ENCODE peak calls at places on chromosomes 3 and 15, in nine cellular contexts. I is K562, Z is SK-N-SH, J is A549, T is HCT116, P is H1, E is GM12878, D is HepG2, Y is endothelial cell of umbilical vein. W is an unnamed sample.

GRCh38 chr15:59232476-59232875 is 25.8 kb downstream of the LDHAL6B start:
- DNase-seq in I (no peak), Z (no peak), J (no peak), T (no peak), P (no peak), E (no peak), D (no peak), Y (peak), W (no peak)

GRCh38 chr3:133851931-133852330 is 43.8 kb downstream of the RAB6B start:
- DNase-seq in I (no peak), Z (no peak), J (no peak), T (no peak), P (no peak), E (no peak), D (no peak), Y (no peak), W (no peak)

GRCh38 chr15:31235298-31236183 is 91.1 kb upstream of the KLF13 start:
- DNase-seq in I (no peak), Z (peak), J (peak), T (no peak), P (no peak), E (no peak), D (no peak), Y (no peak), W (no peak)

GRCh38 chr3:149548729-149549065 is 74.2 kb downstream of the TM4SF4 start:
- DNase-seq in I (no peak), Z (no peak), J (no peak), T (no peak), P (no peak), E (no peak), D (no peak), Y (no peak), W (no peak)

GRCh38 chr3:139110072-139110830 is 65.6 kb upstream of the PRR23C start:
- DNase-seq in I (no peak), Z (no peak), J (no peak), T (no peak), P (peak), E (no peak), D (no peak), Y (no peak), W (no peak)

GRCh38 chr3:129352045-129352444 is 73.4 kb downstream of the HMCES start:
- DNase-seq in I (no peak), Z (no peak), J (no peak), T (no peak), P (peak), E (no peak), D (no peak), Y (no peak), W (no peak)

GRCh38 chr3:171309906-171310359 is 150.3 kb downstream of the TNIK start:
- DNase-seq in I (no peak), Z (no peak), J (peak), T (no peak), P (no peak), E (no peak), D (no peak), Y (peak), W (peak)

GRCh38 chr15:92803852-92804609 is 96.1 kb upstream of the CHD2 start:
- DNase-seq in I (peak), Z (no peak), J (peak), T (peak), P (no peak), E (peak), D (peak), Y (peak), W (peak)

GRCh38 chr3:187728248-187728647 is 17.0 kb downstream of the BCL6 start:
- DNase-seq in I (no peak), Z (no peak), J (no peak), T (no peak), P (no peak), E (no peak), D (no peak), Y (no peak), W (no peak)

GRCh38 chr15:79769081-79769481 is 127.7 kb downstream of the MTHFS start:
- DNase-seq in I (no peak), Z (peak), J (peak), T (peak), P (no peak), E (no peak), D (peak), Y (no peak), W (peak)
- TF ChIP-seq CTCF in I (peak), Z (peak), J (peak), T (peak), P (peak), E (peak), D (peak), Y (no peak), W (peak)

DNA sequence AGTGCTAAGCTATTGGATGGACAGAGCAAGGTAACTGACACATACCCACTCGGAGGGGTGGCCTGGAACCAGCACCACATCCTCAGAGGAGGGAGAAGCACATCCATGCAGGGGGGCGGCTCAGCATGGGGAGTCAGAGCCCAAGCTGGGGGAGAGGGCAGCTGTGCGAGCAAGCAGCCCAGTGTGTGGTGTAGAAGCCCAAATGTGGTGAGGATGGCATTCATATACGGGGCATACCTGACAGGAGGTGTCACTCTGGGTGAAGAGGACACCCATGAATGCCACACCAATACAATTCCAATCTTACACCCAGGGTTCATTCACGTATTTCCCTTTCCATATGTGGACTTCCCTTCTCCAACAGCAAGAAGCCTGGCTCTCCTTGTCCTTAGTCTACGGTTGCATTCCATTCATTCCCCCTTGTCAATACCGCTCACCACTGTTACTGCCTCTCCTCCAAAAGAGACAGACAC is 58.7 kb upstream of the ACAN start:
- DNase-seq in I (no peak), Z (no peak), J (no peak), T (no peak), P (no peak), E (no peak), D (no peak), Y (no peak), W (no peak)
- H3K4me3 ChIP-seq in I (no peak), Z (no peak), J (no peak), T (no peak), P (no peak), E (no peak), D (no peak), Y (peak), W (no peak)

DNA sequence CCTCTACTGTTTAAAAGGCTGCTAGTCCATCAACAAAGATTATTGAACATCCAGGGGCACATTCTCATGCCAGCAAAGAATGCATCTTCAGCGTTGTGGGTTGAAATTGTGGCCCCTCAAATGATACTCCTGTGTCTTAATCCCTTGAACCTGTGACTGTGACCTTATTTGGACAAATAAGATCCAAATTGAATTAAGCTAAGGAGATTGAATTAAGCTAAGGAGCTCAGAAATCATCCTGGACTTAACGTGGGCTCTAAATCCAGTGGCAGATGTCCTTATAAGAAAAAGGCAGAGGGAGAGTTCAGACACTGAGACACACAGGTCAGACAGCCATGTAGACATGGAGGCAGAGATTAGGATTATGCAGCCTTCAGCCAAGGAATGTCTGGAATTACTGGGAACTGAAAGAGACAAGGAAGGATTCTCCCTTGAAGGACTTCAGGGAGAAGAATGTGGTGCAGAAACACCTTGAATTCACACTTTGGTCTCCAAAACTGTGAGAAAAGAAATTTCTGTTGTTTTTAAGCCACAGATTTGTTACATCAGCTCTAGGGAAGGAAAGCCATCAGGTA is 57.3 kb upstream of the SLC24A5 start:
- DNase-seq in I (no peak), Z (no peak), J (no peak), T (no peak), P (no peak), E (no peak), D (no peak), Y (no peak), W (no peak)
- TF ChIP-seq MAX in I (no peak), Z (no peak), J (no peak), T (no peak), P (no peak), E (no peak), D (no peak), Y (no peak), W (no peak)

GRCh38 chr3:37601832-37602231 is 259.8 kb upstream of the CTDSPL start:
- DNase-seq in I (no peak), Z (no peak), J (no peak), T (no peak), P (no peak), E (no peak), D (no peak), Y (no peak), W (no peak)

GRCh38 chr3:37605754-37606153 is 255.9 kb upstream of the CTDSPL start:
- DNase-seq in I (no peak), Z (no peak), J (no peak), T (no peak), P (no peak), E (no peak), D (no peak), Y (no peak), W (no peak)

GRCh38 chr3:37606472-37606871 is 255.2 kb upstream of the CTDSPL start:
- DNase-seq in I (no peak), Z (no peak), J (no peak), T (no peak), P (no peak), E (no peak), D (no peak), Y (no peak), W (no peak)

GRCh38 chr3:37604336-37604833 is 257.3 kb upstream of the CTDSPL start:
- DNase-seq in I (no peak), Z (no peak), J (no peak), T (no peak), P (no peak), E (no peak), D (no peak), Y (no peak), W (no peak)

GRCh38 chr3:37603722-37604121 is 258.0 kb upstream of the CTDSPL start:
- DNase-seq in I (no peak), Z (no peak), J (peak), T (no peak), P (no peak), E (no peak), D (no peak), Y (no peak), W (peak)
- TF ChIP-seq CTCF in I (peak), Z (no peak), J (no peak), T (no peak), P (peak), E (no peak), D (no peak), Y (no peak), W (peak)